ENCODE peak calls at places on chromosomes 4 and X, in four cellular contexts. Q is GM12865, G is OCI-LY7, R is cardiac fibroblast. W is an unnamed sample.

GRCh38 chrX:18931972-18932371 is 51.9 kb downstream of the PHKA2 start:
- DNase-seq in Q (peak; percentile 17), G (peak; percentile 24), R (peak; percentile 41), W (peak; percentile 2)

GRCh38 chr4:27360651-27361347 is 500.2 kb downstream of the STIM2 start:
- DNase-seq in Q (no peak), G (no peak), R (peak; percentile 17), W (no peak)

GRCh38 chr4:166318810-166319525 is 445.9 kb downstream of the TLL1 start:
- DNase-seq in Q (no peak), G (no peak), R (peak; percentile 34), W (no peak)

GRCh38 chrX:2685886-2686285 is 5.2 kb upstream of the CD99 start:
- DNase-seq in Q (no peak), G (no peak), R (no peak), W (no peak)

GRCh38 chrX:149510386-149510785 is 5.3 kb upstream of the IDS start:
- DNase-seq in Q (no peak), G (no peak), R (peak; percentile 33), W (no peak)

GRCh38 chrX:84186603-84187358 is 1.2 kb downstream of the RPS6KA6 start:
- DNase-seq in Q (no peak), G (no peak), R (no peak), W (no peak)

GRCh38 chrX:2642791-2643190 is 48.3 kb upstream of the CD99 start:
- DNase-seq in Q (no peak), G (no peak), R (no peak), W (peak; percentile 56)

GRCh38 chr4:1381944-1382541 is 24.2 kb downstream of the NKX1-1 start:
- DNase-seq in Q (no peak), G (no peak), R (no peak), W (no peak)

GRCh38 chrX:132909643-132910042 is 48.8 kb downstream of the HS6ST2 start:
- DNase-seq in Q (no peak), G (no peak), R (peak; percentile 20), W (no peak)

GRCh38 chr4:8356856-8357255 is 83.7 kb downstream of the ACOX3 start:
- DNase-seq in Q (no peak), G (no peak), R (no peak), W (no peak)

GRCh38 chr4:4254666-4255065 is 6.6 kb upstream of the TMEM128 start:
- DNase-seq in Q (no peak), G (no peak), R (no peak), W (no peak)

GRCh38 chr4:142815834-142816233 is 30.3 kb downstream of the INPP4B start:
- DNase-seq in Q (peak; percentile 4), G (no peak), R (peak; percentile 77), W (peak; percentile 50)

GRCh38 chr4:172481802-172482508 is 668.8 kb downstream of the GALNTL6 start:
- DNase-seq in Q (no peak), G (no peak), R (no peak), W (no peak)

GRCh38 chrX:38804481-38805293 is 3.4 kb downstream of the MID1IP1 start:
- DNase-seq in Q (peak; percentile 38), G (peak; percentile 53), R (peak; percentile 36), W (peak; percentile 45)

GRCh38 chr4:128601992-128602695 is 207.4 kb upstream of the JADE1 start:
- DNase-seq in Q (no peak), G (no peak), R (peak; percentile 86), W (no peak)

GRCh38 chr4:26410385-26411293 is 79.6 kb downstream of the CCKAR start:
- DNase-seq in Q (peak; percentile 65), G (peak; percentile 65), R (peak; percentile 73), W (peak; percentile 33)

GRCh38 chr4:8690811-8691775 is 98.5 kb downstream of the CPZ start:
- DNase-seq in Q (no peak), G (no peak), R (no peak), W (no peak)

GRCh38 chr4:43274376-43274775 is 381.9 kb downstream of the GRXCR1 start:
- DNase-seq in Q (no peak), G (no peak), R (no peak), W (no peak)

GRCh38 chr4:17544831-17545234 is 29.9 kb downstream of the CLRN2 start:
- DNase-seq in Q (no peak), G (no peak), R (no peak), W (no peak)

GRCh38 chrX:1417921-1418875 is 26.3 kb upstream of the SLC25A6 start:
- DNase-seq in Q (no peak), G (no peak), R (no peak), W (no peak)

GRCh38 chr4:57109847-57110634 is at the start of gene IGFBP7:
- DNase-seq in Q (no peak), G (no peak), R (peak; percentile 77), W (peak; percentile 3)

GRCh38 chr4:164807611-164808010 is 53.7 kb downstream of the SMIM31 start:
- DNase-seq in Q (no peak), G (no peak), R (no peak), W (no peak)

GRCh38 chr4:7607156-7607910 is 172.6 kb upstream of the PSAPL1 start:
- DNase-seq in Q (no peak), G (no peak), R (peak; percentile 21), W (no peak)

GRCh38 chr4:38805530-38806145 is 1.0 kb upstream of the TLR1 start:
- DNase-seq in Q (peak; percentile 93), G (peak; percentile 85), R (peak; percentile 39), W (peak; percentile 26)

GRCh38 chr4:168723020-168723419 is 226.2 kb downstream of the PALLD start:
- DNase-seq in Q (no peak), G (no peak), R (peak; percentile 66), W (no peak)

GRCh38 chrX:103782640-103783039 is 6.0 kb downstream of the PLP1 start:
- DNase-seq in Q (no peak), G (no peak), R (no peak), W (no peak)

GRCh38 chr4:142752331-142752830 is 93.7 kb downstream of the INPP4B start:
- DNase-seq in Q (no peak), G (no peak), R (peak; percentile 41), W (no peak)

GRCh38 chrX:27555514-27555913 is 34.6 kb upstream of the DCAF8L2 start:
- DNase-seq in Q (peak; percentile 0), G (peak; percentile 0), R (peak; percentile 64), W (no peak)
- TF ChIP-seq CTCF in Q (peak; percentile 23), G (peak; percentile 54), R (peak; percentile 59), W (no peak)

GRCh38 chr4:140150636-140150885 is 3.4 kb downstream of the MAML3 start:
- DNase-seq in Q (no peak), G (no peak), R (no peak), W (no peak)
- TF ChIP-seq CTCF in Q (no peak), G (no peak), R (no peak), W (no peak)

DNA sequence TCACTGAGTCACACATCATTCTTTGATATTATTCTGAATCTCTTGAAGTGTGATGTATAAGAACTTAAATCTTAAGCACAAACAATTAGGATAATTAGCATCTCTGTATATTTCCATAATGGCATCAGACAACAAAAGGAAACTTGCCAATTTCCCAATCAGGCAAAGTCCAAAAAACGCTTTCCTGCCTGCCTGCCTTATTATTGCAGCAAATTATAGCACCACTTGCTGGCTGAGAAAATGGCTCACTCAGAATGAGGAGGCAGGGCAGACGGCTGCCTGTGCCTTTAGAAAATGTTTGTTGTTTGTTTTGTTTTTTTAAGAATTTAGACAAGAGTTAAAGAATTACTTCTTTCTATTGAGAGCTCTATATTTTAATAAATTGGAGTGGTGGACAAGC is 27.7 kb upstream of the NR3C2 start:
- DNase-seq in Q (no peak), G (no peak), R (no peak), W (no peak)
- TF ChIP-seq CTCF in Q (no peak), G (no peak), R (no peak), W (no peak)

GRCh38 chrX:57451426-57452020 is 140.3 kb upstream of the ZXDB start:
- DNase-seq in Q (no peak), G (no peak), R (no peak), W (no peak)

GRCh38 chrX:57453901-57454300 is 137.9 kb upstream of the ZXDB start:
- DNase-seq in Q (peak; percentile 57), G (peak; percentile 56), R (peak; percentile 15), W (peak; percentile 15)
- TF ChIP-seq CTCF in Q (peak; percentile 49), G (peak; percentile 79), R (peak; percentile 56), W (peak; percentile 30)

W was measured in activated CD8-positive, alpha-beta T cell treated with anti-CD3 and anti-CD28 coated beads for 36 hours.